ENCODE peak calls at places on chromosomes 16 and 17, in five cellular contexts. A, D, U, G and M are unnamed samples.

GRCh38 chr16:57478396-57479024 is 7.8 kb downstream of the DOK4 start:
- DNase-seq in A (no peak), D (no peak), U (no peak), G (no peak), M (no peak)

GRCh38 chr17:412211-413015 is 59.8 kb upstream of the RPH3AL start:
- DNase-seq in A (peak; percentile 73), D (peak; percentile 84), U (peak; percentile 78), G (peak; percentile 73), M (peak; percentile 65)

GRCh38 chr17:75639327-75639726 is 6.1 kb downstream of the SMIM5 start:
- DNase-seq in A (no peak), D (no peak), U (no peak), G (no peak), M (no peak)

GRCh38 chr16:58563235-58563634 is 47.9 kb downstream of the SETD6 start:
- DNase-seq in A (no peak), D (no peak), U (no peak), G (no peak), M (peak; percentile 74)

GRCh38 chr17:47611372-47612350 is 38.1 kb upstream of the KPNB1 start:
- DNase-seq in A (no peak), D (no peak), U (no peak), G (no peak), M (peak; percentile 59)

GRCh38 chr16:1351582-1352362 is at the start of the genes GNPTG and TSR3:
- DNase-seq in A (peak; percentile 93), D (peak; percentile 84), U (peak; percentile 95), G (peak; percentile 96), M (peak; percentile 79)

GRCh38 chr17:50386451-50386994 is 10.8 kb downstream of the LRRC59 start:
- DNase-seq in A (no peak), D (no peak), U (no peak), G (no peak), M (no peak)

GRCh38 chr17:75845058-75845711 is 981 bp upstream of the UNC13D start:
- DNase-seq in A (peak; percentile 82), D (peak; percentile 94), U (peak; percentile 85), G (peak; percentile 93), M (peak; percentile 96)

GRCh38 chr16:72876221-72876620 is 171.7 kb downstream of the ZFHX3 start:
- DNase-seq in A (no peak), D (no peak), U (no peak), G (no peak), M (no peak)

GRCh38 chr16:1363501-1364041 is 11.8 kb downstream of the GNPTG start:
- DNase-seq in A (peak; percentile 63), D (peak; percentile 79), U (peak; percentile 75), G (peak; percentile 88), M (peak; percentile 46)

GRCh38 chr17:40425741-40426140 is 8.0 kb upstream of the TOP2A start:
- DNase-seq in A (no peak), D (no peak), U (no peak), G (no peak), M (no peak)

GRCh38 chr16:1688807-1689560 is 10.9 kb downstream of the JPT2 start:
- DNase-seq in A (no peak), D (no peak), U (peak; percentile 91), G (no peak), M (peak; percentile 95)

GRCh38 chr16:62135903-62136302 is 99.7 kb upstream of the CDH8 start:
- DNase-seq in A (no peak), D (no peak), U (no peak), G (no peak), M (no peak)

GRCh38 chr16:2156025-2156848 is 655 bp downstream of the TRAF7 start:
- DNase-seq in A (peak; percentile 36), D (peak; percentile 56), U (peak; percentile 64), G (peak; percentile 58), M (peak; percentile 25)

GRCh38 chr17:64277831-64278562 is 14.9 kb upstream of the TEX2 start:
- DNase-seq in A (no peak), D (no peak), U (no peak), G (no peak), M (no peak)

GRCh38 chr16:84367297-84367680 is 1.0 kb upstream of the ATP2C2 start:
- DNase-seq in A (no peak), D (no peak), U (no peak), G (no peak), M (no peak)

GRCh38 chr17:67160791-67161190 is 84.2 kb downstream of the HELZ start:
- DNase-seq in A (no peak), D (no peak), U (no peak), G (peak; percentile 52), M (no peak)

GRCh38 chr17:17326275-17326875 is 23.2 kb downstream of the NT5M start:
- DNase-seq in A (no peak), D (no peak), U (no peak), G (no peak), M (no peak)

GRCh38 chr17:72334205-72334604 is 213.4 kb downstream of the SOX9 start:
- DNase-seq in A (no peak), D (no peak), U (no peak), G (no peak), M (no peak)

GRCh38 chr17:77481476-77482374 is 341.0 kb downstream of the SEC14L1 start:
- DNase-seq in A (no peak), D (no peak), U (no peak), G (no peak), M (no peak)

GRCh38 chr16:75402821-75403475 is 30.4 kb downstream of the CFDP1 start:
- DNase-seq in A (peak; percentile 42), D (peak; percentile 60), U (peak; percentile 47), G (peak; percentile 50), M (peak; percentile 39)

GRCh38 chr16:14029658-14030057 is 41.5 kb upstream of the MRTFB start:
- DNase-seq in A (no peak), D (no peak), U (no peak), G (peak; percentile 52), M (no peak)

GRCh38 chr17:13102477-13102876 is 84.7 kb upstream of the ELAC2 start:
- DNase-seq in A (no peak), D (no peak), U (no peak), G (no peak), M (no peak)

GRCh38 chr17:6548578-6549330 is 7.6 kb downstream of the PITPNM3 start:
- DNase-seq in A (peak; percentile 47), D (no peak), U (peak; percentile 41), G (no peak), M (peak; percentile 46)

GRCh38 chr16:51151435-51151950 is 423 bp upstream of the SALL1 start:
- DNase-seq in A (no peak), D (peak; percentile 92), U (peak; percentile 84), G (peak; percentile 81), M (no peak)

DNA sequence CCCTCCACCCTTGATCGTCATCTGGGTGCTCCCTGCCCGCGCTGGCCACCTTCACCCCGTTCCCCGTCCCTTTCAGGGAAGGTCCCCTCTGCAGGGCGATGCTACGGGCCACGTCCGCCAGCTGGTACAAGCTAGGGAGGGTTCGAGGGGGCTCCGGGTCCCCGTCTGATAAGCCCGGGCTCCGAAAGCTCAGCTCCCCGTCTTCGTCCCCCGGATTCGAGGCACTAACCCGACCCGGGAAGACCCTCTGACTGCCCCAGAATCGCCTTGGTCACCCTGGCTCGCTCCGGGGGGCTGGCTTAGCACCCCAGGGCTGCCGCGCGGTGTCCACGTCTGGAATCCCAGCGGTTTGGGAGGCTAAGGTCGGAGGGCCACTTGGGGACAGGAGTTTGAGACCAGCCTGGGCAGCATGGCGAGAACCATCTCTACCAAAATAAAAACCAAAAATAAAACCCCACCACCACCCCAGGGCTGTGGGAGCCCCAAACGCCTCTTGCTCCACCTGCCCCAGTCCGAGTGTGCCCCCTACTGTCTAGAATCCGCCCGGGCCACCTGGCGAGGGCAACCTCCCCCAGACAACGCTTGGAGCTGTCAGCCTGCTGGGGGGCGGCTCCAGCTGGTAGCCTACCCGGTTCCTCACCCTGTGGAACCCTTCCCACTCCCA is 1.1 kb upstream of the SLC43A2 start:
- DNase-seq in A (peak; percentile 77), D (peak; percentile 85), U (peak; percentile 73), G (peak; percentile 65), M (peak; percentile 61)
- H3K27ac ChIP-seq in A (peak overlapping the region; percentile 79), D (no peak overlapping the region), U (peak overlapping the region; percentile 91), G (peak overlapping the region; percentile 80), M (no peak overlapping the region)

DNA sequence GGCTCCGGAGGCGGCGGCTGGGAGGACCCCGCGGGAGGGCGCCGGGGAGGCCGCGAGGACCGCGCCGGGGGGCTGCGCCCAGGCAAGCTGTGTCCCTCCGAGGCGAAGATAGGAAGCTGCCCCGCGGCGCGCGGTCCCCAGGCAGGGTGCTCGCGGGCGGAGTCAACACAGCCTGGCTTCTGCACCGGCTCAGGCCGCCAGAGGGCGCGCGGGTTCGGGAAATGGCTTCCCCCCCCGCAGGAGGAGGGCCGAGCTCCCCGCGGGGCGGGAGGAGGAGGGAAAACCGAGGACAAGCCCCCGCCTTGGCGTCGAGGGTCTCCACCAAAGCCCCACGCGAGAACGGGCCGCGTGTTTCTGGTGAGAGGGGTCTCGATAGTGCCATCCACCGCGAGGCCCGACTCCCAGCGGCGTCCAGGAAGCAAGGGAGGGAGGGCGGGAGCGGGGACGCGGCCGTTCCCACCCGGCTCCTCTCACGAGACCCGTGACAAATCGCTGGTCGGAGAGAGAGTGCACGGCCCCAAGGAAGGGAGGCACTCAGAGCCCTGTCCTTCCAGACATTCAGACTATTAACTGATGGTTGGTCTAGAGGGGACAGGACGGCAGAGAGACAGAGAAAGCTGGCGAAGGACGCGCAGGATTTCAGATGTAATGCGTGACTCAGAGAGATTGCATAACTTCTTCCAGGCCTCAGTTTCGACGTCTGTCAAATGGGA is 64.4 kb upstream of the DNAJA2 start:
- DNase-seq in A (peak; percentile 88), D (peak; percentile 88), U (peak; percentile 91), G (peak; percentile 98), M (peak; percentile 75)
- TF ChIP-seq EZH2phosphoT487 in A (no peak), D (no peak), U (no peak), G (no peak), M (no peak)

GRCh38 chr17:29590261-29590978 is 972 bp upstream of the GIT1 start:
- DNase-seq in A (peak; percentile 50), D (no peak), U (no peak), G (no peak), M (no peak)
- H2AFZ ChIP-seq in A (peak overlapping the region; percentile 87), D (peak overlapping the region; percentile 99), U (peak overlapping the region; percentile 91), G (peak overlapping the region; percentile 91), M (peak overlapping the region; percentile 95)

DNA sequence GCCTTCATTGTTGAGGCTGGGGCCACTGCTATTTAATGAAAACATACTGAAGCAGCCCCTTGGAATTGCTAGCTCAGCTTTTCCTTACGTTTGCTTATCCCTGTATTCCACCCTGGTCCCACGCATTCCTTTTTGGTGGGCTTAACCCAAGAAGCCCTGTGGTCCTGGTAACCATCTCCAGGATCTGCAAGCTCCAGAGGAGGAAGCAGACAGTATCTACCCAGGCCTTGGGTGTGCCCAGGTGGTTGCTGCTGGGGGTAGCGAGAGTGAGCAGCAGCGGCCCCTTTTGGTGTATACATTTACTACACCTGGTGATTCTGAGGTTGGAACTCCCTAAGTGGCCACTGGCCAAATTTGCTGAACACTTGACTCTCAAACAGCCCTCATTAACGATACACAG is 97.7 kb downstream of the CBLN1 start:
- DNase-seq in A (peak; percentile 64), D (peak; percentile 81), U (peak; percentile 49), G (peak; percentile 37), M (peak; percentile 52)
- H3K27ac ChIP-seq in A (no peak overlapping the region), D (no peak overlapping the region), U (no peak overlapping the region), G (no peak overlapping the region), M (no peak overlapping the region)

DNA sequence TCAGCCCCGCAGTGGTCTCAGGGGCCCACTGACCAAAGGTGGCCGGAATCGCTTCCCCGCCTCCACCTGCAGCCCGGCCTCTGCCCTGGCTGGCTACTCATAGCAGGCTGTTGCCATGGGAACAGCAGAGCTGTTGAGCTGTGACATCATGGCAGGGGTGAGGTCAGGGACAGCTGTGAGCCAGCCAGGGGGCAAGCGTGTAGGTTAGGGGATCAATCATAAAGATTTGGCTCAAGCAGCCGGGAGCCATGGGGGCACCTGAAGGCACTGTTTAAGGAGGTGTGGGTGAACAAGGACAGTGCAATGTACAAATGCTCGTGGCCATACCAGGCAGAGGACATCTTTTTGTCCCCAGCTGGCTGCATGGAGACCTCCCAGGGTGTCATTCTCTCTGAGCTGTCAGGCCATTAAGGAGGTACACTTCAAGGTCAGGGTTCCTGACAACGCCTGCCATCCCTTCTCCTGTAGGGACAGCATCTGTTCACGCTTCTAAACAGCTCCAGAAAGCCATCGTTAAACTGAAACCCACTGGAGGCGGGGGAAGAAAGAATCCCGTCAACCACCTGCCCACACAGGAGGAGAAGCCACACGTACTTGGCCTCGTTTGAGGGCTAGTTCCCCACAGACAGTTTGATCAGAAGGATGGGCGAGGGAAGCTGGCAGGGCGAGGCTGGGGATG is at the start of gene CEP295NL:
- DNase-seq in A (no peak), D (peak; percentile 59), U (peak; percentile 78), G (peak; percentile 78), M (no peak)
- TF ChIP-seq EZH2phosphoT487 in A (no peak), D (no peak), U (no peak), G (no peak), M (no peak)